ENCODE peak calls at places on chromosome 22, in ten cellular contexts. One of them, this sample, is unnamed.

GRCh38 chr22:20956258-20957117 is 10.6 kb upstream of the AIFM3 start:
- DNase-seq in naive thymus-derived CD8-positive, alpha-beta T cell: no peak
- DNase-seq in NCI-H1436: no peak
- DNase-seq in caudate nucleus: no peak
- DNase-seq in myocyte: peak; percentile 49
- DNase-seq in foreskin fibroblast: peak; percentile 36
- DNase-seq in EH: peak; percentile 42
- DNase-seq in activated CD8-positive, alpha-beta memory T cell treated with anti-CD3 and anti-CD28 coated beads, Interleukin-2, amount 50 U/mL, for 4 hours: no peak
- DNase-seq in activated CD4-positive, alpha-beta T cell treated with anti-CD3 and anti-CD28 coated beads for 24 hours: no peak
- DNase-seq in sigmoid colon: no peak
- DNase-seq in this sample: peak; percentile 17

GRCh38 chr22:33707581-33707980 is 212.7 kb downstream of the LARGE1 start:
- DNase-seq in foreskin fibroblast: no peak
- DNase-seq in caudate nucleus: no peak
- DNase-seq in myocyte: no peak
- DNase-seq in sigmoid colon: no peak
- DNase-seq in NCI-H1436: no peak
- DNase-seq in EH: no peak
- DNase-seq in naive thymus-derived CD8-positive, alpha-beta T cell: no peak
- DNase-seq in activated CD8-positive, alpha-beta memory T cell treated with anti-CD3 and anti-CD28 coated beads, Interleukin-2, amount 50 U/mL, for 4 hours: no peak
- DNase-seq in activated CD4-positive, alpha-beta T cell treated with anti-CD3 and anti-CD28 coated beads for 24 hours: no peak
- DNase-seq in this sample: no peak

GRCh38 chr22:43826142-43827093 is 14.3 kb upstream of the EFCAB6 start:
- DNase-seq in activated CD8-positive, alpha-beta memory T cell treated with anti-CD3 and anti-CD28 coated beads, Interleukin-2, amount 50 U/mL, for 4 hours: no peak
- DNase-seq in activated CD4-positive, alpha-beta T cell treated with anti-CD3 and anti-CD28 coated beads for 24 hours: no peak
- DNase-seq in NCI-H1436: no peak
- DNase-seq in naive thymus-derived CD8-positive, alpha-beta T cell: peak; percentile 27
- DNase-seq in EH: peak; percentile 54
- DNase-seq in caudate nucleus: no peak
- DNase-seq in myocyte: peak; percentile 91
- DNase-seq in sigmoid colon: no peak
- DNase-seq in foreskin fibroblast: peak; percentile 49
- DNase-seq in this sample: peak; percentile 45

GRCh38 chr22:31561238-31561887 is 65.0 kb downstream of the SFI1 start:
- DNase-seq in sigmoid colon: peak; percentile 87
- DNase-seq in activated CD8-positive, alpha-beta memory T cell treated with anti-CD3 and anti-CD28 coated beads, Interleukin-2, amount 50 U/mL, for 4 hours: peak; percentile 39
- DNase-seq in EH: peak; percentile 81
- DNase-seq in naive thymus-derived CD8-positive, alpha-beta T cell: no peak
- DNase-seq in NCI-H1436: peak; percentile 70
- DNase-seq in myocyte: peak; percentile 82
- DNase-seq in caudate nucleus: peak; percentile 32
- DNase-seq in foreskin fibroblast: peak; percentile 68
- DNase-seq in activated CD4-positive, alpha-beta T cell treated with anti-CD3 and anti-CD28 coated beads for 24 hours: peak; percentile 40
- DNase-seq in this sample: peak; percentile 63

GRCh38 chr22:37008365-37008764 is 10.9 kb downstream of the TST start:
- DNase-seq in caudate nucleus: no peak
- DNase-seq in activated CD8-positive, alpha-beta memory T cell treated with anti-CD3 and anti-CD28 coated beads, Interleukin-2, amount 50 U/mL, for 4 hours: no peak
- DNase-seq in naive thymus-derived CD8-positive, alpha-beta T cell: no peak
- DNase-seq in EH: no peak
- DNase-seq in foreskin fibroblast: no peak
- DNase-seq in myocyte: no peak
- DNase-seq in NCI-H1436: no peak
- DNase-seq in sigmoid colon: no peak
- DNase-seq in activated CD4-positive, alpha-beta T cell treated with anti-CD3 and anti-CD28 coated beads for 24 hours: no peak
- DNase-seq in this sample: no peak

GRCh38 chr22:30017824-30018223 is 62.4 kb upstream of the HORMAD2 start:
- DNase-seq in sigmoid colon: no peak
- DNase-seq in foreskin fibroblast: no peak
- DNase-seq in activated CD8-positive, alpha-beta memory T cell treated with anti-CD3 and anti-CD28 coated beads, Interleukin-2, amount 50 U/mL, for 4 hours: no peak
- DNase-seq in caudate nucleus: no peak
- DNase-seq in NCI-H1436: no peak
- DNase-seq in EH: no peak
- DNase-seq in naive thymus-derived CD8-positive, alpha-beta T cell: no peak
- DNase-seq in myocyte: no peak
- DNase-seq in activated CD4-positive, alpha-beta T cell treated with anti-CD3 and anti-CD28 coated beads for 24 hours: no peak
- DNase-seq in this sample: no peak

GRCh38 chr22:46734830-46735453 is 3.1 kb downstream of the CERK start:
- DNase-seq in myocyte: no peak
- DNase-seq in NCI-H1436: no peak
- DNase-seq in EH: no peak
- DNase-seq in activated CD8-positive, alpha-beta memory T cell treated with anti-CD3 and anti-CD28 coated beads, Interleukin-2, amount 50 U/mL, for 4 hours: peak; percentile 61
- DNase-seq in activated CD4-positive, alpha-beta T cell treated with anti-CD3 and anti-CD28 coated beads for 24 hours: peak; percentile 29
- DNase-seq in naive thymus-derived CD8-positive, alpha-beta T cell: peak; percentile 77
- DNase-seq in caudate nucleus: no peak
- DNase-seq in sigmoid colon: no peak
- DNase-seq in foreskin fibroblast: no peak
- DNase-seq in this sample: no peak

GRCh38 chr22:25078591-25078990 is 121.1 kb upstream of the CRYBB3 start:
- DNase-seq in EH: no peak
- DNase-seq in foreskin fibroblast: no peak
- DNase-seq in naive thymus-derived CD8-positive, alpha-beta T cell: no peak
- DNase-seq in NCI-H1436: no peak
- DNase-seq in activated CD4-positive, alpha-beta T cell treated with anti-CD3 and anti-CD28 coated beads for 24 hours: no peak
- DNase-seq in sigmoid colon: no peak
- DNase-seq in caudate nucleus: no peak
- DNase-seq in myocyte: peak; percentile 94
- DNase-seq in activated CD8-positive, alpha-beta memory T cell treated with anti-CD3 and anti-CD28 coated beads, Interleukin-2, amount 50 U/mL, for 4 hours: no peak
- DNase-seq in this sample: no peak

GRCh38 chr22:37244114-37244921 is at the start of gene RAC2:
- DNase-seq in foreskin fibroblast: no peak
- DNase-seq in NCI-H1436: peak; percentile 67
- DNase-seq in activated CD4-positive, alpha-beta T cell treated with anti-CD3 and anti-CD28 coated beads for 24 hours: peak; percentile 84
- DNase-seq in myocyte: no peak
- DNase-seq in naive thymus-derived CD8-positive, alpha-beta T cell: peak; percentile 92
- DNase-seq in caudate nucleus: no peak
- DNase-seq in EH: peak; percentile 63
- DNase-seq in activated CD8-positive, alpha-beta memory T cell treated with anti-CD3 and anti-CD28 coated beads, Interleukin-2, amount 50 U/mL, for 4 hours: peak; percentile 92
- DNase-seq in sigmoid colon: peak; percentile 72
- DNase-seq in this sample: no peak

GRCh38 chr22:27378343-27378800 is 423.2 kb downstream of the MN1 start:
- DNase-seq in myocyte: no peak
- DNase-seq in naive thymus-derived CD8-positive, alpha-beta T cell: no peak
- DNase-seq in sigmoid colon: no peak
- DNase-seq in activated CD4-positive, alpha-beta T cell treated with anti-CD3 and anti-CD28 coated beads for 24 hours: no peak
- DNase-seq in NCI-H1436: no peak
- DNase-seq in activated CD8-positive, alpha-beta memory T cell treated with anti-CD3 and anti-CD28 coated beads, Interleukin-2, amount 50 U/mL, for 4 hours: no peak
- DNase-seq in caudate nucleus: no peak
- DNase-seq in EH: no peak
- DNase-seq in foreskin fibroblast: no peak
- DNase-seq in this sample: no peak

GRCh38 chr22:19892249-19892879 is 37.7 kb upstream of the GNB1L start:
- DNase-seq in naive thymus-derived CD8-positive, alpha-beta T cell: peak; percentile 69
- DNase-seq in myocyte: no peak
- DNase-seq in foreskin fibroblast: no peak
- DNase-seq in NCI-H1436: no peak
- DNase-seq in sigmoid colon: no peak
- DNase-seq in caudate nucleus: no peak
- DNase-seq in activated CD8-positive, alpha-beta memory T cell treated with anti-CD3 and anti-CD28 coated beads, Interleukin-2, amount 50 U/mL, for 4 hours: peak; percentile 49
- DNase-seq in EH: peak; percentile 20
- DNase-seq in activated CD4-positive, alpha-beta T cell treated with anti-CD3 and anti-CD28 coated beads for 24 hours: peak; percentile 44
- DNase-seq in this sample: peak; percentile 31

GRCh38 chr22:22110548-22111266 is 128.1 kb upstream of the TOP3B start:
- DNase-seq in sigmoid colon: no peak
- DNase-seq in EH: peak; percentile 71
- DNase-seq in NCI-H1436: peak; percentile 27
- DNase-seq in caudate nucleus: no peak
- DNase-seq in foreskin fibroblast: peak; percentile 20
- DNase-seq in myocyte: peak; percentile 90
- DNase-seq in activated CD4-positive, alpha-beta T cell treated with anti-CD3 and anti-CD28 coated beads for 24 hours: no peak
- DNase-seq in naive thymus-derived CD8-positive, alpha-beta T cell: no peak
- DNase-seq in activated CD8-positive, alpha-beta memory T cell treated with anti-CD3 and anti-CD28 coated beads, Interleukin-2, amount 50 U/mL, for 4 hours: no peak
- DNase-seq in this sample: peak; percentile 58